ENCODE peak calls at places on chromosomes 6 and 20, in six cellular contexts. M is lower lobe of right lung; X is lung; V is CD8-positive, alpha-beta T cell; D is A549; B is foreskin fibroblast. F is an unnamed sample.

GRCh38 chr6:63573899-63574553 is 1.7 kb downstream of the LOC128125822 start:
- DNase-seq in M (no peak), X (peak; percentile 51), V (no peak), D (no peak), B (peak; percentile 66), F (peak; percentile 75)

GRCh38 chr6:159104931-159105330 is 60.1 kb upstream of the TAGAP start:
- DNase-seq in M (no peak), X (no peak), V (no peak), D (no peak), B (no peak), F (peak; percentile 38)

GRCh38 chr20:23133560-23133998 is 47.5 kb upstream of the CD93 start:
- DNase-seq in M (no peak), X (no peak), V (no peak), D (no peak), B (no peak), F (peak; percentile 65)

GRCh38 chr20:13220194-13220856 is 749 bp upstream of the ISM1 start:
- DNase-seq in M (peak; percentile 67), X (peak; percentile 43), V (no peak), D (peak; percentile 55), B (peak; percentile 82), F (peak; percentile 87)

GRCh38 chr20:23995905-23996666 is 7.5 kb upstream of the GGTLC1 start:
- DNase-seq in M (peak; percentile 70), X (no peak), V (peak; percentile 13), D (no peak), B (peak; percentile 61), F (peak; percentile 60)

GRCh38 chr20:62815066-62815991 is 1.5 kb upstream of the COL9A3 start:
- DNase-seq in M (no peak), X (no peak), V (no peak), D (no peak), B (peak; percentile 69), F (peak; percentile 91)

GRCh38 chr6:155850408-155850841 is 394.8 kb upstream of the NOX3 start:
- DNase-seq in M (no peak), X (no peak), V (no peak), D (no peak), B (peak; percentile 75), F (no peak)

GRCh38 chr6:145406733-145407256 is 328.5 kb downstream of the EPM2A start:
- DNase-seq in M (no peak), X (no peak), V (no peak), D (no peak), B (no peak), F (no peak)

GRCh38 chr20:33465536-33466302 is 22.2 kb upstream of the SNTA1 start:
- DNase-seq in M (no peak), X (no peak), V (no peak), D (no peak), B (no peak), F (no peak)

GRCh38 chr6:3520541-3521220 is 63.8 kb upstream of the SLC22A23 start:
- DNase-seq in M (no peak), X (no peak), V (no peak), D (no peak), B (no peak), F (peak; percentile 12)

GRCh38 chr6:8180327-8181161 is 78.2 kb upstream of the EEF1E1 start:
- DNase-seq in M (no peak), X (no peak), V (no peak), D (no peak), B (peak; percentile 91), F (peak; percentile 73)

GRCh38 chr6:8183266-8183665 is 80.9 kb upstream of the EEF1E1 start:
- DNase-seq in M (no peak), X (no peak), V (no peak), D (no peak), B (no peak), F (no peak)

GRCh38 chr6:8181162-8181909 is 79.0 kb upstream of the EEF1E1 start:
- DNase-seq in M (no peak), X (no peak), V (no peak), D (no peak), B (no peak), F (no peak)

GRCh38 chr6:8182857-8183256 is 80.5 kb upstream of the EEF1E1 start:
- DNase-seq in M (no peak), X (no peak), V (no peak), D (no peak), B (peak; percentile 42), F (no peak)

DNA sequence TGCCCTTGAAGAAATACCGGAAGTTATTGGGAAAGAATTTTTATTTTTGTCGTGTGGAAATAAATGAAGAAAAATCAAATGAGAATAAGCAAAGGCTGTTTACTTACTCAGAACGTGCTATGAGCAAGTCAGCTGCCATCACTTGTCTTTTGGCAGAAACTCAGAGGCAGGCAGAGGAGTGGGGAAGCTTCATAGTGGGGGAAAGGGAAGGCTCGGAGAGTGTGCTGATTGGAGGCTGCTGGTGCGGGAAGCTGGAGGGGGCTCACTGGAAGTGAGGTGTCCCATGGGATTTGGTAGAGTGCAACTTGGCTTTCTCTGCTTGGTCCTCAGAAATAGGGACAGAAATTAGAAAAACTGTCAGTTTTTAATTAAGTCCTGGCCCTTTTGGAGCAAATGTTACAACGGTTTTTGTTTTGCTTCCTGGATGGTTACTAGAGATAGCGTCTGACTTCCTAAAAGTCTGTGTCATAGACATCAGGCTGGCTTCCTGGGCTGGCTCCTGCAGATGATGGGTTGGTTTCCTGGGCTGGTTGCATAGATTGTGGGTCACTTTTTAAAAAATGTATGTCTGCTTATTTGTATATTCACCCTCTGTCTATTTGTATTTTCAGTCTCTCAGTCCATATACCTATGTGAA is 80.0 kb upstream of the EEF1E1 start:
- DNase-seq in M (no peak), X (no peak), V (no peak), D (no peak), B (peak; percentile 72), F (no peak)
- TF ChIP-seq CTCF in M (no peak), X (no peak), V (no peak), D (no peak), B (no peak), F (no peak)

GRCh38 chr6:152356659-152357058 is 280.5 kb downstream of the SYNE1 start:
- DNase-seq in M (no peak), X (no peak), V (no peak), D (no peak), B (peak; percentile 60), F (no peak)
- TF ChIP-seq CTCF in M (no peak), X (no peak), V (peak; percentile 46), D (peak; percentile 35), B (peak; percentile 7), F (peak; percentile 72)

DNA sequence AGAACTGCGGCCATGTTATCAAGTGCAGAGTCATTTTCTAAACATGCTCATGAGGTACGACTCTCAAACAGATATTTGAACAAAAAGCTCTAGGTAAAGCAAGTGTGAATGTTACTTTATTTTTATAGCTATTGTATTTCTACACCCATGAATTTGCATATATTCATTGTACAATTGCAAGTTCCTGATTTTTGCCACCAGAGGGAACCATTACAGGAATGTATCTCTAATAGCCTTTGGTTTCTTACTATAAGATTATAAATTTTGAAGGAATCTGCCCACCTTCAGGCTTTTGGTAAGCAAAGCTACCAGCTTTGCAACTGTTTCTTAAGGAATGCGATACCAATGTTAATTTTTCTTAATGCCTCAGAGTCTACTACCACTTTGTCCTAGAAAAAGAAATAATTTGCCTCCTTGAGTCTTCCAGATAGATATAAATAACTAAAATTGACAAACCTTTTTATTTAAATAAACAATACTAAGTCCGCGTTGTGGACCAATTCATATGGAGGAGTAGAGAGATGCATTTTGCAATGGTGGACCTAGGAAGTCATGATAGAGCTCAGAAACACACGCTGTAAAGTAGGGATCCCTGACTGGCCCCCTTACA is 125.4 kb upstream of the SAMD5 start:
- DNase-seq in M (no peak), X (no peak), V (no peak), D (peak; percentile 5), B (peak; percentile 60), F (no peak)
- TF ChIP-seq CTCF in M (peak; percentile 48), X (no peak), V (peak; percentile 47), D (peak; percentile 34), B (peak; percentile 40), F (peak; percentile 78)

GRCh38 chr6:166398348-166398747 is 15.6 kb upstream of the MPC1 start:
- DNase-seq in M (no peak), X (no peak), V (no peak), D (no peak), B (no peak), F (no peak)
- TF ChIP-seq CTCF in M (no peak), X (no peak), V (no peak), D (no peak), B (no peak), F (no peak)

GRCh38 chr20:37282558-37282957 is 6.9 kb upstream of the MANBAL start:
- DNase-seq in M (no peak), X (no peak), V (no peak), D (no peak), B (peak; percentile 89), F (peak; percentile 59)
- TF ChIP-seq CTCF in M (no peak), X (no peak), V (no peak), D (peak; percentile 57), B (peak; percentile 76), F (peak; percentile 69)

GRCh38 chr6:106558364-106558763 is 70.9 kb downstream of the RTN4IP1 start:
- DNase-seq in M (no peak), X (no peak), V (no peak), D (no peak), B (no peak), F (no peak)

GRCh38 chr6:106553440-106553839 is 75.9 kb downstream of the RTN4IP1 start:
- DNase-seq in M (no peak), X (no peak), V (no peak), D (no peak), B (no peak), F (no peak)

GRCh38 chr6:106557837-106558236 is 71.5 kb downstream of the RTN4IP1 start:
- DNase-seq in M (no peak), X (no peak), V (no peak), D (no peak), B (peak; percentile 84), F (no peak)

GRCh38 chr6:106555767-106556166 is 73.5 kb downstream of the RTN4IP1 start:
- DNase-seq in M (no peak), X (no peak), V (no peak), D (no peak), B (no peak), F (no peak)

DNA sequence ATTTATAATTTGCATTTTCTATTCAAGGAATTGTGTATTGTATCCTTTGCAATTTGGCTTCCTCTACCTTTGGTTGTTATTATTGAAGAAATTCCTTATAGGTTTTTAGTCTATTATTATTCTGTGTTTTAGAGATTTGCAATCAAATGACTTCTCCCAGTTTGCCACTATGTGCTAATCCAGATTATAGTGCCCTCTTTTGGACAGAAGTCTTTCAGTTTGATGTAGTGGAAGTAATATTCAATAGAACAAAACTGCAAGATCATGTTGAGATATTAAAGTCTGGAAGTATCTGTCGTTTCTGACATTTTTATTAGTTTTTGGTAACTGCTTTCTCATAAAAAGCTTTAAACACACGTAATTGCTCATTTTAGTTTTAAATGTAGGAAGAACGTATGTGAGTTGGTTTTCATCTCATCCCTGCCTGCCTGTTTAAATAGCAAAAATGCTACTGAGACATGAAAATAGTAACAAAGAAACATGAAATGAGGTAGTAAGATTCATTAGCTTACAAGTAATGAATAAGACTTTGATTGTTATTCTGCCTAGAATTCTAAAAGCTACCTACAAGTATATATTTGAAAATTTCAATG is 72.8 kb downstream of the RTN4IP1 start:
- DNase-seq in M (no peak), X (no peak), V (no peak), D (no peak), B (peak; percentile 70), F (no peak)
- TF ChIP-seq CTCF in M (peak; percentile 35), X (no peak), V (peak; percentile 62), D (peak; percentile 49), B (peak; percentile 35), F (peak; percentile 19)